ENCODE peak calls at places on chromosome 12, in six cellular contexts. L is HL-60, G is GM12878, W is HepG2, Z is K562, Q is H1. F is an unnamed sample.

GRCh38 chr12:43284441-43284840 is 267.6 kb downstream of the ADAMTS20 start:
- DNase-seq in Z (no peak), Q (no peak), W (no peak), G (no peak), L (no peak), F (no peak)

GRCh38 chr12:96587691-96588090 is 98.3 kb downstream of the CFAP54 start:
- DNase-seq in Z (no peak), G (no peak), L (no peak), W (no peak), Q (no peak), F (no peak)

GRCh38 chr12:25960176-25960575 is 1.7 kb downstream of the RASSF8 start:
- DNase-seq in W (no peak), Q (no peak), G (no peak), Z (no peak), L (no peak), F (peak)

GRCh38 chr12:109873653-109874052 is 6.7 kb downstream of the GLTP start:
- DNase-seq in G (no peak), Q (no peak), W (no peak), L (no peak), Z (no peak), F (no peak)

GRCh38 chr12:43148711-43149110 is 403.3 kb downstream of the ADAMTS20 start:
- DNase-seq in G (no peak), W (no peak), Z (no peak), Q (no peak), L (peak), F (no peak)

GRCh38 chr12:16323638-16324037 is 23.8 kb upstream of the MGST1 start:
- DNase-seq in G (no peak), Z (no peak), Q (no peak), W (no peak), L (no peak), F (no peak)

GRCh38 chr12:117294206-117294605 is 67.2 kb downstream of the NOS1 start:
- DNase-seq in W (no peak), L (no peak), Z (peak), Q (no peak), G (no peak), F (no peak)

GRCh38 chr12:6821674-6822433 is at the start of gene GPR162:
- DNase-seq in G (no peak), W (no peak), L (no peak), Z (peak), Q (no peak), F (peak)

GRCh38 chr12:30046376-30046775 is 262.6 kb upstream of the TMTC1 start:
- DNase-seq in L (no peak), W (no peak), Q (no peak), Z (no peak), G (no peak), F (no peak)

GRCh38 chr12:96862326-96862725 is 44.7 kb upstream of the NEDD1 start:
- DNase-seq in Q (no peak), G (no peak), W (no peak), Z (no peak), L (no peak), F (no peak)

GRCh38 chr12:67991158-67991557 is 1.9 kb downstream of the IFNG-AS1 start:
- DNase-seq in G (no peak), Z (no peak), Q (no peak), W (no peak), L (no peak), F (no peak)

GRCh38 chr12:69821032-69821431 is 4.0 kb upstream of the MYRFL start:
- DNase-seq in W (no peak), G (no peak), Q (no peak), Z (no peak), L (no peak), F (no peak)

GRCh38 chr12:109093022-109093918 is at the start of gene ALKBH2:
- DNase-seq in Q (peak), G (peak), Z (peak), L (peak), W (peak), F (peak)

GRCh38 chr12:124387510-124387855 is 92.6 kb downstream of the RFLNA start:
- DNase-seq in G (no peak), W (peak), Q (no peak), L (no peak), Z (no peak), F (no peak)

GRCh38 chr12:110266980-110267620 is 13.9 kb upstream of the ATP2A2 start:
- DNase-seq in W (no peak), Z (no peak), G (no peak), L (no peak), Q (no peak), F (peak)

GRCh38 chr12:108232565-108232964 is 103.5 kb downstream of the WSCD2 start:
- DNase-seq in Z (peak), G (no peak), W (no peak), L (no peak), Q (no peak), F (no peak)

GRCh38 chr12:57864811-57865751 is 18.6 kb upstream of the CTDSP2 start:
- DNase-seq in G (no peak), Q (no peak), Z (peak), L (no peak), W (no peak), F (no peak)

GRCh38 chr12:101877816-101878811 is 734 bp downstream of the DRAM1 start:
- DNase-seq in L (no peak), W (peak), Q (no peak), G (no peak), Z (peak), F (peak)

GRCh38 chr12:118355838-118356237 is 16.9 kb downstream of the TAOK3 start:
- DNase-seq in Q (no peak), Z (no peak), W (no peak), G (no peak), L (no peak), F (no peak)

GRCh38 chr12:112979281-112979680 is 962 bp downstream of the OAS2 start:
- DNase-seq in G (peak), L (no peak), Q (no peak), Z (no peak), W (no peak), F (no peak)

GRCh38 chr12:93537769-93538168 is 34.7 kb upstream of the SOCS2 start:
- DNase-seq in L (no peak), G (no peak), W (no peak), Q (no peak), Z (peak), F (no peak)
- TF ChIP-seq GABPA in L (no peak), G (no peak), W (no peak), Q (no peak), Z (no peak), F (no peak)

DNA sequence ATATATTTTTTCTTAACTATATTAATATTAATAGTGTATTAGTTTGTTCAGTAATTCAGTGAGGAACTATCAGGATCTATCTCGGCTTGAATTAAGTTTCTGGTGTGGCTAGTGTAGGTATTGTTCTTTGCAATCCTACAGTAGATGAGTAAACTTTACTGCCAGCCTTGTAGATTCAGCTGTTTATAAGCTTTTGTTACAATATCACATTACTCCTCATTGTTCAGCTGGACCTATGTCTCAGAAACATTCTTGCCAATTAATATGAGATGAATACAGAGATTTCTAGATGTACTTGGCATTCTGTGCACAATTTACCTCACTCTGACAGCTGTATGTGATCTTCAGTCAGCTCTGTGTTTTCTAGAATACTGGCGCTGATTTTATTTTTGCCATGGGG is 55.7 kb downstream of the METTL25 start:
- DNase-seq in G (no peak), Q (no peak), Z (no peak), W (no peak), L (no peak), F (no peak)
- TF ChIP-seq GABPA in G (no peak), Q (no peak), Z (no peak), W (no peak), L (no peak), F (no peak)

DNA sequence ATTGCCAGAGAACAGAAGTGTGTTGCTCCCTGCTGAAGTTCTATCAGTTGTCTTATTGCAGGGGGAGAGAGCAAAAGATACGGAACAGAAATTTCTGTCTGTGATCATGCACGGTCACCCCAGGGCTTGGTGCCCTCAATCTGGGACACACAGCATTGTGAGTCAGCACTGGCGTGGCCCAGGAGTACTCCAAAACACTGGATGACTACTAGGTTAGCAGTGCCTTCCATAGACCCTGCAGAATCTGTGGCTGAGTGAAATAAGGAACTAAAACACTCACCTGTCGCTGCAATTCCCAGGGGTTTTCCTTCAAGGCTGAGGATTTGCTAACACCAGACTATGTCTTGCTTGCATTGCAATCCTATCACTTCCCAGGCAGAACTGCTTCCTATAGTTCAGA is 165.5 kb downstream of the ANO6 start:
- DNase-seq in L (no peak), G (no peak), Z (no peak), Q (no peak), W (no peak), F (no peak)
- TF ChIP-seq GABPA in L (no peak), G (no peak), Z (no peak), Q (no peak), W (no peak), F (no peak)

DNA sequence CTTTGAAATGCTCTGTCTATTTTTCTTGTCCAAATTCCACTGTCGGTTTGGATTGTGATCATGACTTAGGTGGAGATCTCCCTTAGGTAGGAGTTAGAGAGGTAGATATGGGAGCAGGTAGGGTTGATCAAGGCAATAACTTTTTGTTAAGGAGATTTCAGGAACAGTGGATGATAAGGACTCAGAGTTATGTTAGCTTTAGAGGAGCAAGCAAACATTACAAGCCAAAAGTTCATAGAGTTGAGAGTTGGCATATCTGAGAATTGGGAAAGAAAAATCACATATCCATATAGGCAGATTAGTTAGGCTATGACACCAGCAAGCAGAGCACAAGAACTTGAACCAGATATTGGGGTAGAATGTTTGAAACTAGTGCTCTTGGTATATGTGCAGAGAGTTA is 43.1 kb upstream of the C12orf75 start:
- DNase-seq in W (no peak), G (no peak), L (no peak), Z (no peak), Q (no peak), F (no peak)
- TF ChIP-seq GABPA in W (no peak), G (no peak), L (no peak), Z (no peak), Q (no peak), F (no peak)

GRCh38 chr12:90013409-90013808 is 304.8 kb upstream of the ATP2B1 start:
- DNase-seq in L (no peak), Q (no peak), W (no peak), G (peak), Z (no peak), F (no peak)
- TF ChIP-seq GABPA in L (no peak), Q (no peak), W (no peak), G (no peak), Z (no peak), F (no peak)

DNA sequence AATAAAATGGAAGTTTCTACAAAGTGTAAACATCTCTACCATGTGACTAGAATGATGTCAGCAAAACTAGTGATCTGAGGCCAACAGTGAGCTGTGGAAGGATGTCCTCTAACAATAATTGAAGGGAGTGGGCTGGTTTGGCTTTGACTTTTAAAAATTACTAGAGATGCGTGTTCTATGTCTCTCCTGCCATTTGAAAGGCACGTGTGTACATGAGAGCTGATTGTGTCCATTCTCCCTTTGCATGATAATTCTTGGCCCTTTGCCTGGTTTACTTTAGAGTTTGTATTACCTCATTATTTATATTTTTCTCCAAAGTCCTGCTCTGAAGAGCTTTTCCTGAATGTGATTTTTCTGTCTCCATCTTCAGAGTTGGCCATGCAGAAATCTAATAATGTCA is 154.1 kb upstream of the PDE3A start:
- DNase-seq in Q (no peak), W (no peak), G (no peak), L (no peak), Z (no peak), F (no peak)
- TF ChIP-seq GABPA in Q (no peak), W (no peak), G (no peak), L (no peak), Z (no peak), F (no peak)